ENCODE peak calls at places on chromosomes 6 and 20, in eight cellular contexts. One of them, this sample, is unnamed. For H3K36me3 and H3K4me1, the result is how much of the 10 kb centered on the place peaks cover.

GRCh38 chr6:101276066-101276465 is 117.4 kb upstream of the GRIK2 start:
- DNase-seq in Karpas-422: no peak
- DNase-seq in left ventricle myocardium inferior: no peak
- DNase-seq in CD8-positive, alpha-beta T cell: no peak
- DNase-seq in esophagus squamous epithelium: no peak
- DNase-seq in mucosa of descending colon: no peak
- DNase-seq in CD4-positive, alpha-beta memory T cell: no peak
- DNase-seq in GM23338: no peak
- DNase-seq in this sample: no peak

GRCh38 chr6:148507774-148508173 is 165.1 kb downstream of the SASH1 start:
- DNase-seq in Karpas-422: no peak
- DNase-seq in left ventricle myocardium inferior: no peak
- DNase-seq in CD8-positive, alpha-beta T cell: no peak
- DNase-seq in esophagus squamous epithelium: no peak
- DNase-seq in mucosa of descending colon: no peak
- DNase-seq in CD4-positive, alpha-beta memory T cell: no peak
- DNase-seq in GM23338: no peak
- DNase-seq in this sample: no peak

GRCh38 chr20:49717693-49718092 is 4.0 kb upstream of the B4GALT5 start:
- DNase-seq in Karpas-422: no peak
- DNase-seq in left ventricle myocardium inferior: no peak
- DNase-seq in CD8-positive, alpha-beta T cell: no peak
- DNase-seq in esophagus squamous epithelium: no peak
- DNase-seq in mucosa of descending colon: no peak
- DNase-seq in CD4-positive, alpha-beta memory T cell: no peak
- DNase-seq in GM23338: no peak
- DNase-seq in this sample: peak

GRCh38 chr6:324729-325125 is 32.4 kb downstream of the DUSP22 start:
- DNase-seq in Karpas-422: no peak
- DNase-seq in left ventricle myocardium inferior: no peak
- DNase-seq in CD8-positive, alpha-beta T cell: no peak
- DNase-seq in esophagus squamous epithelium: no peak
- DNase-seq in mucosa of descending colon: no peak
- DNase-seq in CD4-positive, alpha-beta memory T cell: no peak
- DNase-seq in GM23338: peak
- DNase-seq in this sample: no peak

GRCh38 chr20:49889943-49890650 is 25.2 kb downstream of the SPATA2 start:
- DNase-seq in Karpas-422: no peak
- DNase-seq in left ventricle myocardium inferior: no peak
- DNase-seq in CD8-positive, alpha-beta T cell: no peak
- DNase-seq in esophagus squamous epithelium: no peak
- DNase-seq in mucosa of descending colon: no peak
- DNase-seq in CD4-positive, alpha-beta memory T cell: no peak
- DNase-seq in GM23338: peak
- DNase-seq in this sample: no peak

GRCh38 chr20:46430921-46431712 is 24.7 kb upstream of the ELMO2 start:
- DNase-seq in Karpas-422: no peak
- DNase-seq in left ventricle myocardium inferior: no peak
- DNase-seq in CD8-positive, alpha-beta T cell: no peak
- DNase-seq in esophagus squamous epithelium: no peak
- DNase-seq in mucosa of descending colon: no peak
- DNase-seq in CD4-positive, alpha-beta memory T cell: no peak
- DNase-seq in GM23338: no peak
- DNase-seq in this sample: no peak

GRCh38 chr6:35023091-35023490 is 118.0 kb downstream of the TCP11 start:
- DNase-seq in Karpas-422: no peak
- DNase-seq in left ventricle myocardium inferior: no peak
- DNase-seq in CD8-positive, alpha-beta T cell: no peak
- DNase-seq in esophagus squamous epithelium: no peak
- DNase-seq in mucosa of descending colon: no peak
- DNase-seq in CD4-positive, alpha-beta memory T cell: no peak
- DNase-seq in GM23338: no peak
- DNase-seq in this sample: no peak

GRCh38 chr6:139608872-139609271 is 234.4 kb upstream of the CITED2 start:
- DNase-seq in Karpas-422: no peak
- DNase-seq in left ventricle myocardium inferior: no peak
- DNase-seq in CD8-positive, alpha-beta T cell: no peak
- DNase-seq in esophagus squamous epithelium: no peak
- DNase-seq in mucosa of descending colon: no peak
- DNase-seq in CD4-positive, alpha-beta memory T cell: no peak
- DNase-seq in GM23338: no peak
- DNase-seq in this sample: no peak

GRCh38 chr6:1027109-1027794 is 284.6 kb upstream of the FOXQ1 start:
- DNase-seq in Karpas-422: no peak
- DNase-seq in left ventricle myocardium inferior: no peak
- DNase-seq in CD8-positive, alpha-beta T cell: no peak
- DNase-seq in esophagus squamous epithelium: no peak
- DNase-seq in mucosa of descending colon: no peak
- DNase-seq in CD4-positive, alpha-beta memory T cell: no peak
- DNase-seq in GM23338: no peak
- DNase-seq in this sample: no peak

DNA sequence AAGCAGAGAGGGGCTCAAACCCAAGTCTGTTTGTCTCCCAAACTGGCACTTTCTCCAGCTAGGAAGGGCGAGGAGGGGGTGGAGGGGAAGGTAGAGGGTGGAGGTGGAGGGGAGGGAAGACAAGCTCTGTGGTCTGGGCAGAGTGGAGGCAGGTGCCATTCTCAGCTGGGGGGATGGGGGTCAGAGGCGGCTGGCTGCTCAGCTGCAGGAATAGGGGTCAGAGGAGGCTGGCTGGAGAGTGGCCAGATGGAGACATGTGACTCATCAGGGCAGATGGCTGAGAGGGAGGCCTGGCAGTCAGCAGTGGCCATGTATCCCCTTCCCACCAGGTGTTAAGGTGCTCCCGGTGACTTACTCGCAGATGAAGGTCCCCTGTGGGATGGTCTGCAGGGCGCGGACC is 3.5 kb upstream of the SLC44A4 start:
- DNase-seq in Karpas-422: no peak
- DNase-seq in left ventricle myocardium inferior: no peak
- DNase-seq in CD8-positive, alpha-beta T cell: no peak
- DNase-seq in esophagus squamous epithelium: no peak
- DNase-seq in mucosa of descending colon: no peak
- DNase-seq in CD4-positive, alpha-beta memory T cell: no peak
- DNase-seq in GM23338: no peak
- DNase-seq in this sample: no peak
- H3K36me3 ChIP-seq in Karpas-422: under half
- H3K36me3 ChIP-seq in left ventricle myocardium inferior: half or more
- H3K36me3 ChIP-seq in CD8-positive, alpha-beta T cell: under half
- H3K36me3 ChIP-seq in esophagus squamous epithelium: under half
- H3K36me3 ChIP-seq in mucosa of descending colon: under half
- H3K36me3 ChIP-seq in CD4-positive, alpha-beta memory T cell: half or more
- H3K36me3 ChIP-seq in GM23338: under half
- H3K36me3 ChIP-seq in this sample: under half

GRCh38 chr6:136718486-136718885 is 73.8 kb downstream of the MAP3K5 start:
- DNase-seq in Karpas-422: no peak
- DNase-seq in left ventricle myocardium inferior: no peak
- DNase-seq in CD8-positive, alpha-beta T cell: no peak
- DNase-seq in esophagus squamous epithelium: no peak
- DNase-seq in mucosa of descending colon: no peak
- DNase-seq in CD4-positive, alpha-beta memory T cell: no peak
- DNase-seq in GM23338: no peak
- DNase-seq in this sample: no peak
- H3K4me1 ChIP-seq in Karpas-422: under half
- H3K4me1 ChIP-seq in left ventricle myocardium inferior: under half
- H3K4me1 ChIP-seq in CD8-positive, alpha-beta T cell: under half
- H3K4me1 ChIP-seq in esophagus squamous epithelium: under half
- H3K4me1 ChIP-seq in mucosa of descending colon: under half
- H3K4me1 ChIP-seq in CD4-positive, alpha-beta memory T cell: under half
- H3K4me1 ChIP-seq in GM23338: under half
- H3K4me1 ChIP-seq in this sample: under half

GRCh38 chr6:3732345-3733141 is 19.0 kb downstream of the PXDC1 start:
- DNase-seq in Karpas-422: peak
- DNase-seq in left ventricle myocardium inferior: peak
- DNase-seq in CD8-positive, alpha-beta T cell: peak
- DNase-seq in esophagus squamous epithelium: no peak
- DNase-seq in mucosa of descending colon: peak
- DNase-seq in CD4-positive, alpha-beta memory T cell: peak
- DNase-seq in GM23338: peak
- DNase-seq in this sample: peak

GRCh38 chr6:3731700-3732099 is 19.8 kb downstream of the PXDC1 start:
- DNase-seq in Karpas-422: no peak
- DNase-seq in left ventricle myocardium inferior: no peak
- DNase-seq in CD8-positive, alpha-beta T cell: no peak
- DNase-seq in esophagus squamous epithelium: no peak
- DNase-seq in mucosa of descending colon: no peak
- DNase-seq in CD4-positive, alpha-beta memory T cell: no peak
- DNase-seq in GM23338: no peak
- DNase-seq in this sample: no peak

GRCh38 chr6:3733321-3733925 is 18.1 kb downstream of the PXDC1 start:
- DNase-seq in Karpas-422: no peak
- DNase-seq in left ventricle myocardium inferior: no peak
- DNase-seq in CD8-positive, alpha-beta T cell: no peak
- DNase-seq in esophagus squamous epithelium: no peak
- DNase-seq in mucosa of descending colon: no peak
- DNase-seq in CD4-positive, alpha-beta memory T cell: no peak
- DNase-seq in GM23338: no peak
- DNase-seq in this sample: no peak

GRCh38 chr6:3735029-3735605 is 16.4 kb downstream of the PXDC1 start:
- DNase-seq in Karpas-422: no peak
- DNase-seq in left ventricle myocardium inferior: no peak
- DNase-seq in CD8-positive, alpha-beta T cell: no peak
- DNase-seq in esophagus squamous epithelium: no peak
- DNase-seq in mucosa of descending colon: no peak
- DNase-seq in CD4-positive, alpha-beta memory T cell: no peak
- DNase-seq in GM23338: no peak
- DNase-seq in this sample: no peak

GRCh38 chr6:3734023-3734422 is 17.5 kb downstream of the PXDC1 start:
- DNase-seq in Karpas-422: no peak
- DNase-seq in left ventricle myocardium inferior: no peak
- DNase-seq in CD8-positive, alpha-beta T cell: no peak
- DNase-seq in esophagus squamous epithelium: no peak
- DNase-seq in mucosa of descending colon: no peak
- DNase-seq in CD4-positive, alpha-beta memory T cell: no peak
- DNase-seq in GM23338: no peak
- DNase-seq in this sample: no peak
- H3K36me3 ChIP-seq in Karpas-422: under half
- H3K36me3 ChIP-seq in left ventricle myocardium inferior: under half
- H3K36me3 ChIP-seq in CD8-positive, alpha-beta T cell: under half
- H3K36me3 ChIP-seq in esophagus squamous epithelium: under half
- H3K36me3 ChIP-seq in mucosa of descending colon: under half
- H3K36me3 ChIP-seq in CD4-positive, alpha-beta memory T cell: under half
- H3K36me3 ChIP-seq in GM23338: under half
- H3K36me3 ChIP-seq in this sample: under half

DNA sequence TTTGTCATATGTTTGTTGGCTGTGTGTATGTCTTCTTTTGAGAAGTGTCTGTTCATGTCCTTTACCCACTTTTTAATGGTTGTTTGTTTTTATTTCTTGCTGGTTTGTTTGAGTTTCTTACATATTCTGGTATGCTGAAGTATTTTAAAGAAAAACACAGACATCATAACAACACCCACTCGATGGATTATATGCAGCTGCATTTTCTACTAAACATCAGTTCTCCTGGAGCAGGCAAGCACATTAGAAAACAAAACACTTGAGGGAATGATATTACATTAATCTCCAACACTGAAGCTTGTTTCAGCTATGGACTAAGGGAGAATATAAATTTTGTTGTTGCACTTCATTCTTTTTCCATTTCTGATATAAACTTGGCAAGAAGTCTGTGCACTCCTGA is 42.5 kb upstream of the RFPL4B start:
- DNase-seq in Karpas-422: no peak
- DNase-seq in left ventricle myocardium inferior: no peak
- DNase-seq in CD8-positive, alpha-beta T cell: no peak
- DNase-seq in esophagus squamous epithelium: no peak
- DNase-seq in mucosa of descending colon: no peak
- DNase-seq in CD4-positive, alpha-beta memory T cell: no peak
- DNase-seq in GM23338: no peak
- DNase-seq in this sample: no peak
- H3K4me1 ChIP-seq in Karpas-422: under half
- H3K4me1 ChIP-seq in left ventricle myocardium inferior: under half
- H3K4me1 ChIP-seq in CD8-positive, alpha-beta T cell: under half
- H3K4me1 ChIP-seq in esophagus squamous epithelium: under half
- H3K4me1 ChIP-seq in mucosa of descending colon: under half
- H3K4me1 ChIP-seq in CD4-positive, alpha-beta memory T cell: under half
- H3K4me1 ChIP-seq in GM23338: under half
- H3K4me1 ChIP-seq in this sample: under half

GRCh38 chr20:17611290-17611539 is 41.3 kb downstream of the DSTN start:
- DNase-seq in Karpas-422: no peak
- DNase-seq in left ventricle myocardium inferior: no peak
- DNase-seq in CD8-positive, alpha-beta T cell: no peak
- DNase-seq in esophagus squamous epithelium: no peak
- DNase-seq in mucosa of descending colon: no peak
- DNase-seq in CD4-positive, alpha-beta memory T cell: no peak
- DNase-seq in GM23338: no peak
- DNase-seq in this sample: peak

GRCh38 chr20:17609978-17610377 is 40.1 kb downstream of the DSTN start:
- DNase-seq in Karpas-422: no peak
- DNase-seq in left ventricle myocardium inferior: no peak
- DNase-seq in CD8-positive, alpha-beta T cell: no peak
- DNase-seq in esophagus squamous epithelium: no peak
- DNase-seq in mucosa of descending colon: no peak
- DNase-seq in CD4-positive, alpha-beta memory T cell: no peak
- DNase-seq in GM23338: no peak
- DNase-seq in this sample: no peak

GRCh38 chr20:17611540-17612286 is 41.8 kb downstream of the DSTN start:
- DNase-seq in Karpas-422: no peak
- DNase-seq in left ventricle myocardium inferior: no peak
- DNase-seq in CD8-positive, alpha-beta T cell: no peak
- DNase-seq in esophagus squamous epithelium: no peak
- DNase-seq in mucosa of descending colon: peak
- DNase-seq in CD4-positive, alpha-beta memory T cell: no peak
- DNase-seq in GM23338: peak
- DNase-seq in this sample: peak

GRCh38 chr20:17610566-17611289 is 40.9 kb downstream of the DSTN start:
- DNase-seq in Karpas-422: no peak
- DNase-seq in left ventricle myocardium inferior: no peak
- DNase-seq in CD8-positive, alpha-beta T cell: peak
- DNase-seq in esophagus squamous epithelium: no peak
- DNase-seq in mucosa of descending colon: peak
- DNase-seq in CD4-positive, alpha-beta memory T cell: peak
- DNase-seq in GM23338: peak
- DNase-seq in this sample: peak

GRCh38 chr20:17608701-17609497 is 39.0 kb downstream of the DSTN start:
- DNase-seq in Karpas-422: no peak
- DNase-seq in left ventricle myocardium inferior: no peak
- DNase-seq in CD8-positive, alpha-beta T cell: no peak
- DNase-seq in esophagus squamous epithelium: no peak
- DNase-seq in mucosa of descending colon: no peak
- DNase-seq in CD4-positive, alpha-beta memory T cell: no peak
- DNase-seq in GM23338: no peak
- DNase-seq in this sample: no peak
- H3K36me3 ChIP-seq in Karpas-422: under half
- H3K36me3 ChIP-seq in left ventricle myocardium inferior: half or more
- H3K36me3 ChIP-seq in CD8-positive, alpha-beta T cell: under half
- H3K36me3 ChIP-seq in esophagus squamous epithelium: under half
- H3K36me3 ChIP-seq in mucosa of descending colon: under half
- H3K36me3 ChIP-seq in CD4-positive, alpha-beta memory T cell: under half
- H3K36me3 ChIP-seq in GM23338: under half
- H3K36me3 ChIP-seq in this sample: under half